ENCODE peak calls at places on chromosomes 2 and 18, in four cellular contexts. R is ecto neural progenitor cell; N is CD8-positive, alpha-beta T cell; U is ovary. I is an unnamed sample.

GRCh38 chr18:7945882-7946281 is 378.8 kb downstream of the PTPRM start:
- DNase-seq in N (no peak), R (no peak), U (no peak), I (no peak)

GRCh38 chr18:8623549-8624106 is 14.4 kb downstream of the RAB12 start:
- DNase-seq in R (no peak), U (no peak), N (no peak), I (no peak)

GRCh38 chr2:135960598-135961551 is 24.6 kb downstream of the DARS1 start:
- DNase-seq in N (no peak), U (no peak), R (no peak), I (no peak)

GRCh38 chr2:223723954-223724411 is 113.4 kb downstream of the AP1S3 start:
- DNase-seq in R (peak; percentile 52), N (no peak), U (no peak), I (no peak)

GRCh38 chr2:26801796-26802195 is 15.9 kb downstream of the CENPA start:
- DNase-seq in R (no peak), N (no peak), U (no peak), I (no peak)

GRCh38 chr18:48999569-48999968 is 48.8 kb upstream of the SMAD7 start:
- DNase-seq in R (no peak), N (no peak), U (no peak), I (no peak)

GRCh38 chr2:48114256-48114655 is 208.0 kb upstream of the FBXO11 start:
- DNase-seq in N (no peak), U (no peak), R (no peak), I (no peak)

GRCh38 chr2:174614261-174614660 is 16.7 kb upstream of the WIPF1 start:
- DNase-seq in U (no peak), R (no peak), N (no peak), I (no peak)

GRCh38 chr2:8327371-8328100 is 354.3 kb upstream of the ID2 start:
- DNase-seq in N (no peak), U (no peak), R (no peak), I (no peak)

I was measured in esophagus muscularis mucosa.